ENCODE peak calls at places on chromosomes 5 and 9, in six cellular contexts. L is lung, A is AG04450, B is DND-41, W is PC-3, P is suprapubic skin. J is an unnamed sample.

GRCh38 chr5:131986161-131986912 is 25.1 kb downstream of the ACSL6 start:
- DNase-seq in B (no peak), W (no peak), L (no peak), A (no peak), P (no peak), J (no peak)

GRCh38 chr5:57412010-57412409 is 70.6 kb downstream of the ACTBL2 start:
- DNase-seq in L (no peak), B (no peak), W (peak), P (no peak), A (no peak), J (no peak)

GRCh38 chr9:79362100-79363081 is 209.4 kb upstream of the TLE4 start:
- DNase-seq in A (no peak), B (no peak), L (no peak), P (no peak), W (peak), J (no peak)

GRCh38 chr9:120755827-120756434 is 37.3 kb downstream of the FBXW2 start:
- DNase-seq in P (no peak), A (no peak), W (peak), B (peak), L (peak), J (no peak)

GRCh38 chr9:108671156-108671555 is 184.6 kb downstream of the ACTL7B start:
- DNase-seq in L (no peak), A (no peak), B (no peak), P (no peak), W (peak), J (no peak)

GRCh38 chr5:2330325-2330724 is 421.2 kb downstream of the IRX2 start:
- DNase-seq in W (no peak), L (no peak), A (no peak), B (no peak), P (no peak), J (no peak)

GRCh38 chr9:805151-805550 is 36.3 kb upstream of the DMRT1 start:
- DNase-seq in P (no peak), B (no peak), L (no peak), A (no peak), W (no peak), J (no peak)

GRCh38 chr5:96537386-96537785 is 104.3 kb upstream of the PCSK1 start:
- DNase-seq in L (no peak), B (peak), W (peak), P (no peak), A (no peak), J (peak)

GRCh38 chr9:8521112-8521511 is 721.5 kb upstream of the DMAC1 start:
- DNase-seq in B (no peak), A (no peak), P (no peak), L (no peak), W (no peak), J (no peak)

GRCh38 chr5:179114756-179115155 is 54.6 kb downstream of the ZNF354C start:
- DNase-seq in W (no peak), L (no peak), P (no peak), A (no peak), B (no peak), J (no peak)

GRCh38 chr5:74798977-74799911 is 32.2 kb downstream of the NSA2 start:
- DNase-seq in P (no peak), L (no peak), A (no peak), B (no peak), W (peak), J (no peak)

GRCh38 chr5:10674096-10674495 is 86.9 kb downstream of the DAP start:
- DNase-seq in B (no peak), A (no peak), P (no peak), W (no peak), L (no peak), J (no peak)

GRCh38 chr5:57816108-57816507 is 333.5 kb upstream of the ACTBL2 start:
- DNase-seq in A (peak), L (no peak), P (no peak), B (no peak), W (peak), J (peak)

GRCh38 chr5:36875051-36875788 is 1.3 kb upstream of the NIPBL start:
- DNase-seq in A (no peak), B (peak), P (peak), L (no peak), W (peak), J (no peak)

GRCh38 chr5:139147743-139148079 is 50.5 kb downstream of the SIL1 start:
- DNase-seq in W (no peak), L (peak), A (no peak), P (peak), B (no peak), J (peak)

GRCh38 chr5:36660397-36661049 is 54.1 kb downstream of the SLC1A3 start:
- DNase-seq in A (no peak), B (no peak), L (no peak), W (no peak), P (no peak), J (no peak)

GRCh38 chr5:173459225-173459624 is 131.0 kb upstream of the STC2 start:
- DNase-seq in L (no peak), A (no peak), B (no peak), W (no peak), P (no peak), J (no peak)

GRCh38 chr5:92836861-92837755 is 743.9 kb downstream of the NR2F1-AS1 start:
- DNase-seq in P (no peak), W (peak), B (no peak), A (peak), L (no peak), J (peak)

GRCh38 chr9:27385606-27386005 is 88.7 kb upstream of the EQTN start:
- DNase-seq in L (peak), P (no peak), A (no peak), W (no peak), B (no peak), J (no peak)

GRCh38 chr5:59236996-59237395 is 654.1 kb downstream of the RAB3C start:
- DNase-seq in W (peak), P (no peak), A (no peak), B (no peak), L (no peak), J (no peak)

GRCh38 chr9:120610975-120611689 is 31.2 kb upstream of the CDK5RAP2 start:
- DNase-seq in P (no peak), B (no peak), W (peak), L (no peak), A (no peak), J (no peak)

GRCh38 chr5:97778451-97778850 is 595.4 kb upstream of the RIOK2 start:
- DNase-seq in L (no peak), B (no peak), W (no peak), P (no peak), A (no peak), J (peak)

GRCh38 chr5:149982505-149982904 is 17.9 kb downstream of the TIGD6 start:
- DNase-seq in A (no peak), L (no peak), B (no peak), P (no peak), W (no peak), J (no peak)

GRCh38 chr5:135012951-135013391 is 21.1 kb downstream of the PITX1 start:
- DNase-seq in W (no peak), B (no peak), P (peak), A (no peak), L (no peak), J (no peak)

GRCh38 chr5:141420855-141421488 is at the start of gene PCDHGA11:
- DNase-seq in B (peak), A (no peak), W (no peak), P (no peak), L (no peak), J (no peak)

GRCh38 chr5:57442080-57442839 is 40.4 kb downstream of the ACTBL2 start:
- DNase-seq in B (no peak), A (peak), W (peak), L (no peak), P (no peak), J (peak)

GRCh38 chr5:112186401-112186990 is 232.6 kb downstream of the EPB41L4A start:
- DNase-seq in P (no peak), L (no peak), B (peak), A (peak), W (peak), J (no peak)

GRCh38 chr5:134029156-134029555 is 24.4 kb upstream of the VDAC1 start:
- DNase-seq in P (no peak), B (no peak), W (peak), L (no peak), A (peak), J (peak)

GRCh38 chr5:31106742-31107546 is 86.5 kb upstream of the CDH6 start:
- DNase-seq in W (peak), L (no peak), P (no peak), A (peak), B (no peak), J (no peak)

GRCh38 chr9:76592105-76593010 is 133.4 kb downstream of the GCNT1 start:
- DNase-seq in A (no peak), L (no peak), W (no peak), P (no peak), B (no peak), J (no peak)

GRCh38 chr5:5135957-5136676 is 4.0 kb upstream of the ADAMTS16 start:
- DNase-seq in W (peak), A (no peak), P (no peak), B (no peak), L (no peak), J (no peak)

GRCh38 chr5:14595189-14595588 is 13.6 kb downstream of the OTULINL start:
- DNase-seq in A (no peak), L (no peak), P (no peak), B (peak), W (no peak), J (no peak)

GRCh38 chr5:127957183-127957582 is 126.4 kb upstream of the SLC12A2 start:
- DNase-seq in A (peak), W (peak), P (no peak), B (no peak), L (no peak), J (no peak)

GRCh38 chr9:35697486-35697885 is 7.8 kb upstream of the TPM2 start:
- DNase-seq in P (no peak), W (no peak), A (no peak), L (no peak), B (no peak), J (no peak)
- H3K4me3 ChIP-seq in P (no peak), W (no peak), A (no peak), L (no peak), B (no peak), J (no peak)

DNA sequence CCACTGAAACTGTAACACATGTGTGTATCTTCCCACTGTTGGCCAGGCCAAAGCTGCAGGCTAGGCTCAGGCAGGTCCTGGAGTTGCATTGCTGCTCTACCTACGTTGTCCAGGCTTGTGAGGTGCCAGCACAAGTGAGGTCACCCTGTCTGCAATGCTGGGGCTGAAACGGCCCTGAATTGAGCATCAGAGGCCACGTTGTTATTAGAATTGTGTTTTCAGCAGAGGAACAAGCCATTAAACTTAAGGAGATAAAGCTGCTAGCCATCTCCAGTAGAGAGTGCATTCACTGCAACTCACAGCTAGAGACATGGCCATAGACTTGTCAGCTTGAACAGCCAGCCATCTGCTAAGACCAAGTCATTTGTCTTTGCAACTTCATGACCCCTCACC is 191.8 kb downstream of the SEMA6A start:
- DNase-seq in W (no peak), B (no peak), P (no peak), A (no peak), L (no peak), J (no peak)
- H3K4me3 ChIP-seq in W (no peak), B (no peak), P (no peak), A (no peak), L (no peak), J (no peak)

GRCh38 chr5:144198386-144198785 is 27.7 kb downstream of the KCTD16 start:
- DNase-seq in A (no peak), P (no peak), L (no peak), B (no peak), W (peak), J (no peak)

GRCh38 chr5:144202725-144203124 is 32.1 kb downstream of the KCTD16 start:
- DNase-seq in A (no peak), P (no peak), W (no peak), B (no peak), L (no peak), J (no peak)

GRCh38 chr5:144203750-144204596 is 33.3 kb downstream of the KCTD16 start:
- DNase-seq in A (no peak), B (peak), W (peak), L (no peak), P (no peak), J (no peak)

GRCh38 chr5:144202072-144202471 is 31.4 kb downstream of the KCTD16 start:
- DNase-seq in P (no peak), L (no peak), B (no peak), W (no peak), A (no peak), J (no peak)

DNA sequence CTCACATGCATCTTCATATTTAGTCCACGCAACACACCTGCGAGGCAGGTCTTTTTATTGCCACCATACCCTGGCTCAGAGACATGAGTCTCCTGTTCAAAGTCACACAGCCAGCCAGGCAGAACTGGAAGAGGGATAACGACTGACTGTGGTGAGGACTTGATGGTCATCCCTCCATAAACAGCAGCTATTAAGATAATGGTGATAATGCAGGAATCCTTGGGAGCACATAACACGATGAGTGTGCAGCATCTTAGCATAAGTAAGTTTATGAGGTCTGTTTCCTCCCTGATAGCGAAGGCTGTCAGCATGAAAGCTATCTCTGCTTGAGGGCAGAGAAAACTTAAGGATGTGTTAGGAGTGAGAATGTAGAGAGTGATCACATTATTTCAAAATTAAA is 30.9 kb downstream of the KCTD16 start:
- DNase-seq in A (no peak), L (no peak), W (no peak), B (no peak), P (no peak), J (no peak)
- H3K4me3 ChIP-seq in A (no peak), L (no peak), W (no peak), B (no peak), P (no peak), J (no peak)

DNA sequence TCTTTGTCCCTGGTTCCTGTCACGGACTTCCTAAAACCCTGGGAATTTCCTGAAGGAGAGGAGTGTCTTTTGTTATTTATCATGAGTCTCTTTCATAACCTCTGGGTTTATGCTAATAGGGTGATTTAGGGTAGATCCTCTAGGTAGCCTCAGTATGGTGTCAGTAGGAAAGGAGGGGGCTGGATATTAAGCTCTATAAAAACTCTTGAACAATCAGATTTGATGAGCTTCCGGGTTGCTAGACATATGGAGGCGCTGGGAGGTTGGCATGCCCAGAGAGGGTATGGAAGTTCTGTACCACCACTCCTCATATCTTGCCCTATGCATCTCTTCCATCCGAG is 15.5 kb upstream of the PTBP3 start:
- DNase-seq in P (no peak), L (no peak), W (no peak), B (no peak), A (no peak), J (no peak)
- H3K4me3 ChIP-seq in P (peak), L (no peak), W (no peak), B (no peak), A (no peak), J (no peak)

DNA sequence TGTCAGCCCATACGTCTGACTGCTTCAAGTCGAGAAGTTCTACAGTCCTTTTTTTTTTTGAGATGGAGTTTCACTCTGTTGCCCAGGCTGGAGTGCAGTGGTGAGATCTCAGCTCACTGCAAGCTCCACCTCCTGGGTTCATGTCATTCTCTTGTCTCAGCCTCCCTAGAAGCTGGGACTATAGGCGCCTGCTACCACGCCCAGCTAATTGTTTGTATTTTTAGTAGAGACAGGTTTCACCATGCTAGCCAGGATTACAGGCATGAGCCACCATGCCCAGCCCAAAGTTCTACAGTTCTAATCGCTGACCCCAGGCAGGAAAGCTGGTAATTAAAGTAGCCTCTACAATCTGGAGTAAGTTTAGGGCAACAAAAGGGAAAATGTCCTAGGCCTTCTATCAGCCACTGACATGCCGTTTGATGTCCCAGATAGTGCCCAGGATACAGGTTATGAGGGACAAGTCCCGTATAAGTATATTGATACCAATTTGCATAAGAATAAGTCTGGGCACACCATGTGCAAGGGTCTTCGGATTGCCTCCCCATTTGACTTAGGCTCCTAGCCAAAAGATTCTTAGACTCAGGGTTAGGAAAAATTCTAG is 1110.8 kb downstream of the TAF11L14 start:
- DNase-seq in A (no peak), P (no peak), B (peak), W (no peak), L (no peak), J (no peak)
- H3K4me3 ChIP-seq in A (no peak), P (peak), B (peak), W (peak), L (peak), J (no peak)

GRCh38 chr9:129632460-129632859 is 6.5 kb downstream of the NTMT1 start:
- DNase-seq in B (no peak), W (no peak), P (no peak), L (no peak), A (no peak), J (no peak)
- H3K4me3 ChIP-seq in B (no peak), W (no peak), P (no peak), L (no peak), A (no peak), J (no peak)

DNA sequence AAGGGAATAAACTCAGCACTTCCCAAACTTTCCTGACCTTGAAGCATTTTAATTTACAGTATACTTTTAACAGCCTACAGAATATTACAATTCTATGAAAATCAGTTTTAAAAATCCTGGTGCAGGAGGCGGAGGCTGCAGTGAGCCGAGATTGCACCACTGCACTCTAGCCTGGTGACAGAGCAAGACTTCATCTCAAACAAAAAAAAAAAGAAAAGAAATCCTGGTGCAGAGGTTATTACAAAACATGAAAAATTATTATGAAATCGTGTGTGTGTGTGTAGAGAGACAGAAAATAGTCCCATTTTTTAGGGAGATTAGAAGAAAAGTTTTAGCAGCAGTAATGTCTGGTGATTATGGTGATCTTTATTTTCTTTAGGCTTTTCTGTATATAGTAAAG is 26.9 kb downstream of the GOLPH3 start:
- DNase-seq in A (no peak), L (no peak), P (no peak), W (no peak), B (no peak), J (no peak)
- H3K4me3 ChIP-seq in A (no peak), L (no peak), P (no peak), W (no peak), B (no peak), J (no peak)

GRCh38 chr9:127974769-127975261 is 6.0 kb downstream of the EEIG1 start:
- DNase-seq in B (no peak), W (no peak), P (no peak), L (no peak), A (no peak), J (no peak)
- H3K4me3 ChIP-seq in B (no peak), W (no peak), P (peak), L (no peak), A (no peak), J (no peak)

GRCh38 chr9:86943871-86944240 is 3.5 kb downstream of the GAS1 start:
- DNase-seq in W (no peak), L (peak), P (no peak), A (no peak), B (no peak), J (no peak)
- H3K4me3 ChIP-seq in W (no peak), L (no peak), P (peak), A (no peak), B (no peak), J (peak)

DNA sequence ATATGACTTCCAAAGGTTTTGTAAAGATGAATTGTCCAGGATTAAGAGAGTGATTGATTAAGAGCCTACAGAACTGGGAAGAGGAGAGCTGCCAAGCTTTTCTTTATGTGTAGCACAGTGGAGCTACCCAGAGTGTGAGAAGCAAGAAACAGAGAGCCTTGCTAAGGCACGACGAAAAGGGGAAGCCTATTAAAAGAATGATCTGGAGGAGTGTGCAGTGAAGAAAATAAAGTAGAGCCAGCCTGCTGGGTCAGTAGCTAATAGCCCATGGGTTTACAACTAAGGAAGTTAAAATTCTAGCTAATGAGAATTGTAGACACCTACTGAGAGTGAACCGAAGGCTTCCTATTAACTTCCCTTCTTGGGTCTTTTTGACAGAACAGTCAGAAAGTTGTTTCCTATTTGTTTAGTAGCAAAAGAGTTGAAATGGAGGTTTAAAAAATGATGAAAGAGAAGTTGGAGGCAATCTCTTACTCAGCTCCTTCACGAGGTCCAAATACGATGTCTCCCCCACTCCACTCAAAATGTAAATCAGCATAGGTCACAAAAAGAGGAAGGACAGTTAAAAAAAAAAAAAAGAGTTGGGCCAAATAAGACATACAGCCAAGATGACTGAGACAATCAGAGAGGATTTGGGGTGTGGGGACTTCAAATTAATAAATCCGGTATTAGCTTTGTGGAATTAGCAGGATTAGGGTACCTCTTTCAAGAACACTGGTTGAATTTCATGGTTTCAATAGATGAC is 902 bp upstream of the PRR16 start:
- DNase-seq in L (no peak), B (no peak), P (no peak), W (no peak), A (no peak), J (no peak)
- H3K4me3 ChIP-seq in L (no peak), B (no peak), P (no peak), W (peak), A (no peak), J (peak)

J was measured in AG04449.